ENCODE peak calls at places on chromosomes 3 and 15, in six cellular contexts. A is heart right ventricle, L is OCI-LY7, O is prostate gland, H is brain microvascular endothelial cell, V is fibroblast of lung. F is an unnamed sample.

GRCh38 chr3:25904248-25904647 is 114.4 kb downstream of the OXSM start:
- DNase-seq in A (no peak), L (peak), O (no peak), H (no peak), V (no peak), F (no peak)

GRCh38 chr3:73716418-73716817 is 91.7 kb upstream of the PDZRN3 start:
- DNase-seq in A (no peak), L (no peak), O (no peak), H (no peak), V (peak), F (peak)

GRCh38 chr3:147424325-147424910 is 15.3 kb downstream of the ZIC1 start:
- DNase-seq in A (no peak), L (no peak), O (no peak), H (peak), V (no peak), F (no peak)

GRCh38 chr3:175075269-175075668 is 216.1 kb downstream of the NAALADL2 start:
- DNase-seq in A (no peak), L (no peak), O (no peak), H (no peak), V (peak), F (no peak)

GRCh38 chr3:45593708-45594601 is 596 bp upstream of the LIMD1 start:
- DNase-seq in A (peak), L (peak), O (peak), H (peak), V (peak), F (no peak)

GRCh38 chr3:151228291-151229125 is 25.5 kb upstream of the GPR171 start:
- DNase-seq in A (no peak), L (peak), O (no peak), H (peak), V (peak), F (no peak)

GRCh38 chr3:195069501-195070251 is 201.3 kb downstream of the XXYLT1 start:
- DNase-seq in A (no peak), L (no peak), O (no peak), H (no peak), V (no peak), F (no peak)

GRCh38 chr15:31163769-31164572 is 62.4 kb upstream of the TRPM1 start:
- DNase-seq in A (no peak), L (no peak), O (no peak), H (no peak), V (no peak), F (peak)

GRCh38 chr3:141093971-141094401 is 42.8 kb downstream of the SPSB4 start:
- DNase-seq in A (peak), L (no peak), O (peak), H (no peak), V (no peak), F (peak)

GRCh38 chr15:74592222-74592621 is 23.4 kb upstream of the CLK3 start:
- DNase-seq in A (no peak), L (no peak), O (no peak), H (no peak), V (no peak), F (no peak)

GRCh38 chr15:98138910-98139309 is 178.4 kb downstream of the ARRDC4 start:
- DNase-seq in A (no peak), L (no peak), O (no peak), H (no peak), V (no peak), F (no peak)

GRCh38 chr15:56760186-56760585 is 26.9 kb upstream of the ZNF280D start:
- DNase-seq in A (no peak), L (no peak), O (no peak), H (peak), V (peak), F (no peak)

GRCh38 chr3:42084593-42084992 is 6.6 kb upstream of the TRAK1 start:
- DNase-seq in A (no peak), L (no peak), O (no peak), H (no peak), V (no peak), F (no peak)

GRCh38 chr3:132536442-132537153 is 60.5 kb upstream of the ACKR4 start:
- DNase-seq in A (no peak), L (peak), O (no peak), H (no peak), V (no peak), F (no peak)

GRCh38 chr15:97902140-97902780 is 58.2 kb upstream of the ARRDC4 start:
- DNase-seq in A (no peak), L (no peak), O (no peak), H (no peak), V (no peak), F (peak)

GRCh38 chr3:195197764-195198423 is 73.1 kb downstream of the XXYLT1 start:
- DNase-seq in A (no peak), L (no peak), O (no peak), H (peak), V (peak), F (peak)

GRCh38 chr3:53711387-53711786 is 134.8 kb downstream of the CHDH start:
- DNase-seq in A (peak), L (no peak), O (no peak), H (no peak), V (no peak), F (no peak)

GRCh38 chr3:52703356-52703755 is 2.2 kb downstream of the GLT8D1 start:
- DNase-seq in A (no peak), L (no peak), O (no peak), H (no peak), V (no peak), F (no peak)

GRCh38 chr15:76065267-76065666 is 5.5 kb downstream of the TMEM266 start:
- DNase-seq in A (no peak), L (no peak), O (no peak), H (no peak), V (no peak), F (no peak)

GRCh38 chr3:52291508-52292181 is 4.0 kb downstream of the GLYCTK start:
- DNase-seq in A (no peak), L (peak), O (no peak), H (no peak), V (no peak), F (no peak)

GRCh38 chr15:80072285-80072684 is 12.8 kb downstream of the ZFAND6 start:
- DNase-seq in A (no peak), L (peak), O (peak), H (peak), V (peak), F (peak)

GRCh38 chr3:32998631-32999451 is 47.4 kb downstream of the CCR4 start:
- DNase-seq in A (no peak), L (no peak), O (no peak), H (no peak), V (no peak), F (no peak)

GRCh38 chr3:172256101-172256687 is 192.1 kb downstream of the GHSR start:
- DNase-seq in A (no peak), L (no peak), O (no peak), H (no peak), V (peak), F (no peak)

GRCh38 chr3:11570789-11571495 is 72.8 kb downstream of the VGLL4 start:
- DNase-seq in A (no peak), L (no peak), O (no peak), H (peak), V (no peak), F (no peak)

GRCh38 chr3:81545572-81545971 is 215.9 kb downstream of the GBE1 start:
- DNase-seq in A (no peak), L (no peak), O (no peak), H (no peak), V (peak), F (no peak)

GRCh38 chr15:36965561-36966342 is 134.6 kb downstream of the MEIS2 start:
- DNase-seq in A (no peak), L (no peak), O (no peak), H (no peak), V (peak), F (no peak)

GRCh38 chr15:54962637-54963036 is 234.1 kb downstream of the RSL24D1 start:
- DNase-seq in A (no peak), L (no peak), O (no peak), H (no peak), V (no peak), F (no peak)

GRCh38 chr15:67822537-67823370 is 2.6 kb upstream of the SKOR1 start:
- DNase-seq in A (no peak), L (no peak), O (no peak), H (no peak), V (no peak), F (no peak)

GRCh38 chr3:182139627-182140357 is 428.1 kb downstream of the SOX2 start:
- DNase-seq in A (no peak), L (no peak), O (no peak), H (no peak), V (no peak), F (no peak)

GRCh38 chr15:66462630-66463029 is 34.9 kb downstream of the SNAPC5 start:
- DNase-seq in A (no peak), L (no peak), O (no peak), H (no peak), V (no peak), F (no peak)
- H3K27ac ChIP-seq in A (no peak), L (no peak), O (no peak), H (no peak), V (no peak), F (peak)

GRCh38 chr3:88807471-88808090 is 299.8 kb upstream of the EPHA3 start:
- DNase-seq in A (no peak), L (no peak), O (no peak), H (peak), V (peak), F (peak)
- H3K27ac ChIP-seq in A (no peak), L (no peak), O (no peak), H (peak), V (no peak), F (peak)

GRCh38 chr3:164451083-164451910 is 627.0 kb downstream of the SI start:
- DNase-seq in A (no peak), L (no peak), O (no peak), H (peak), V (no peak), F (no peak)
- H3K27ac ChIP-seq in A (peak), L (no peak), O (no peak), H (peak), V (no peak), F (no peak)

DNA sequence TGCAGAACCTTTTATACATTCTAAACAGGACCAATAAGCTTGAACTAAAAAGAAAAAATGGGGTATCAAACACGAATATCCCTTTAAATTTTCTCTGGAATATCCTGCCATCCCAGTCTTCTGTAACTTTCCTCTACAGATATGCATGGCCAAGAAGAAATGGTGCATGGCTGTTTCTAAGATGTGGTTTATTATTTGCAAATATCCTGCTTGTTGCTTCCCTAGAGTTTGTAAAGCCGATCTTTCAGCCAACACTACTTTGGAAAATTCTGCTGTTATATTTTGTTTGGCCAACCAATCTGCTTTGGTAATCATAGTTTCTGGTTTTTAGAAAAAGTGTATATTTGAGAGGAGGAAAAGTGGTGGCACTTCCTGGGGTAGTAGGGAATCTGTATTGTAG is 13.9 kb downstream of the PHLDB2 start:
- DNase-seq in A (no peak), L (no peak), O (no peak), H (no peak), V (no peak), F (no peak)
- H3K27ac ChIP-seq in A (no peak), L (no peak), O (no peak), H (no peak), V (no peak), F (peak)

DNA sequence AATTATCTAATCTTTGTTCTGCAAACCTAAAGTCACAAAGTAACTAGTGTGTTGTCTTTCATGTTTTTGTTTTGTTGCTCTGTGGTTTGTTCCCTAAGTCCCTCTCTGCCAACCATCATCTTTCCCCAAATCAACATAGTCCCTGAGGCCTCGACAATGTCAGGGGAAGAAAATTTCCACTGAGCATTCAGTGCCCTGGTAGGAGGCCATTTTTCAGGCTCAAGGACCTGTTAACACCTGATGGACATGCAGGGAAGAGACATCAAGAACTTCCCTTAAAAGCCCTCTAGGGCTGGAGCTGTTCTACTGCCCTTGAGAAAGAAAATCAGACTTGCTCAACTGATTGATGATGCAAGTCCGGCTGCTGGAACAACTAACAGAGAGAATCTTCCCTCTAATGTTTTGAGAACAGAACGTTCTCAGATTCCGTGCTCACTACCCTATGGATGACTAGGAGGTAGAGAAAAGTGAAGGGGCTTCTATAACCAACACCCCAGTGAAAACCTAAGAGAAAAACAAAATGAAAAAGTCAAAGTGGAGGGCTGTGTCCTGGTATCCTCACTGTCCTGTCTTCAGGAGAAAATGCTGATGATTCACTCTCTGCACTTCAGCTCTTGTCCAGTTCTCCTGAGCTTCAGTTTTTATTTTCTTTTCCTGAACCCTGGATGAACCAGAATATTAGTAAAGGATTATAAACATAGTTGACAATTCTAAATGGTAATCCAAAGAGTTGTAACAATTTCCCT is 373.1 kb downstream of the FOXP1 start:
- DNase-seq in A (no peak), L (no peak), O (no peak), H (peak), V (peak), F (no peak)
- H3K27ac ChIP-seq in A (peak), L (no peak), O (peak), H (peak), V (no peak), F (no peak)

DNA sequence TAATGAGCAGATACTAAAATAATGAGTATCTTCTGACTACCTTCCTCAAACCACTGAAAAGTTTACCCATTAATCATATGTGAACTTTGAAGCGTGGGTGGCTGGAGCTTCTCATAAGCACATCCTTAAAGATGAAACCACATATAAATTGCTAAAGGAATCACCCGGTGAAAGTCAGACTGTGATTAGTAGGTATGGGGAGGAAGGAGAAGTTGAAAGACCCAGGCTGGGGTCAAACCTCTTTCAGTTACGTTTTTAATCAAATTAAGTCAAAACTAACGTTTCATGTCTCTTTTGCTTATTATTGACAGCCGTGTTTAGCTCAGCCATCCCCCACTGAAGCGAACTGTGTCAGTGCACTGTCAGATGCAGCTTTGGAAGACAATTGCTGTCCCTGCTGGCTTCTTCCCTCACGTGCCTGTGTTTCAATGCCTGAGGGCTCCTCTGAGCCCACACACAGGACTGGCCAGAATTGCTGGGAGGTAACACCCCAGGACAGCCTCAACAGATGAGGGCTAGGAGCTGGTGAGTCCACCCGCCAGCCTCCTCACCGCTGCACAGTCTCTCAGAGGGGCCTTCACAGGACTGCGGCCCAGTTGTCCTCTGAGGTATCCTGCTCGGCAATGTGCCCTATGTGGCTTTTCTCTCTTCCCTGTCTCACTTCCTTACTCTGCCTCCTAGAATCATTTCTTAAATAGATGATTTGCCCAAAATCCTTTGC is 29.3 kb upstream of the SH3BP5 start:
- DNase-seq in A (no peak), L (peak), O (no peak), H (peak), V (no peak), F (peak)
- H3K27ac ChIP-seq in A (peak), L (peak), O (no peak), H (peak), V (no peak), F (peak)

GRCh38 chr3:124861041-124861440 is 26.1 kb downstream of the ITGB5 start:
- DNase-seq in A (no peak), L (no peak), O (no peak), H (no peak), V (no peak), F (no peak)
- H3K27ac ChIP-seq in A (peak), L (no peak), O (no peak), H (peak), V (peak), F (peak)

DNA sequence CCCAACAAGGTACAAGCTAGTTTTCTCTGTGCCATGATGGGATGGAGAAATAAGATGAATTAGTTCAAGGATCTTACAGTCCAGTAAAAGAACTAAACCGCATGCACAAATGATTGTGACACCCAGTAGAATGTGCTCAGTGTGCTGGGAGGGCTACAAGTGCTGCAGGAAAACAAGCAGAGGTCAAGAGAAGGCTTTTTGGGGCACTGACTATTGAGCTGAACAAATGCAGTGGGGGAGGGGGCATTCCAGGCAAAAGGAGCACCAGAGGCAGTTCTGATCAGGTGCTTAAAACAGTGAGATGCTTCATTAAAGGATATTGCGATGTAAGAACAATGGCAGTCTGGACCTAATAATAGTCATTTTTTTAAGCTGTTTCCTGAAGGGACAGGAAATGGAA is 6.0 kb downstream of the SLC27A2 start:
- DNase-seq in A (no peak), L (no peak), O (no peak), H (no peak), V (no peak), F (no peak)
- H3K27ac ChIP-seq in A (no peak), L (no peak), O (no peak), H (no peak), V (no peak), F (no peak)

GRCh38 chr3:9301091-9301490 is 51.6 kb upstream of the SRGAP3 start:
- DNase-seq in A (no peak), L (no peak), O (no peak), H (no peak), V (no peak), F (no peak)
- H3K27ac ChIP-seq in A (no peak), L (no peak), O (no peak), H (no peak), V (no peak), F (peak)

F was measured in epithelial cell of prostate.